ENCODE peak calls at places on chromosomes 5 and 9, in ten cellular contexts. One of them, this sample, is unnamed.

GRCh38 chr5:8641796-8642505 is 773.0 kb downstream of the MTRR start:
- DNase-seq in fibroblast of lung: no peak
- DNase-seq in WTC11: no peak
- DNase-seq in heart left ventricle: no peak
- DNase-seq in tibial nerve: no peak
- DNase-seq in sigmoid colon: no peak
- DNase-seq in uterus: no peak
- DNase-seq in HCT116: no peak
- DNase-seq in neural crest cell: no peak
- DNase-seq in Panc1: no peak
- DNase-seq in this sample: no peak

GRCh38 chr9:131621551-131622321 is 76.4 kb downstream of the PRRT1B start:
- DNase-seq in fibroblast of lung: no peak
- DNase-seq in WTC11: no peak
- DNase-seq in heart left ventricle: no peak
- DNase-seq in tibial nerve: no peak
- DNase-seq in sigmoid colon: no peak
- DNase-seq in uterus: no peak
- DNase-seq in HCT116: no peak
- DNase-seq in neural crest cell: no peak
- DNase-seq in Panc1: no peak
- DNase-seq in this sample: no peak

GRCh38 chr5:10202089-10202753 is 47.5 kb downstream of the ATPSCKMT start:
- DNase-seq in fibroblast of lung: no peak
- DNase-seq in WTC11: no peak
- DNase-seq in heart left ventricle: no peak
- DNase-seq in tibial nerve: no peak
- DNase-seq in sigmoid colon: no peak
- DNase-seq in uterus: no peak
- DNase-seq in HCT116: no peak
- DNase-seq in neural crest cell: no peak
- DNase-seq in Panc1: no peak
- DNase-seq in this sample: no peak

GRCh38 chr5:133383580-133383939 is 228.8 kb downstream of the FSTL4 start:
- DNase-seq in fibroblast of lung: no peak
- DNase-seq in WTC11: no peak
- DNase-seq in heart left ventricle: no peak
- DNase-seq in tibial nerve: no peak
- DNase-seq in sigmoid colon: peak
- DNase-seq in uterus: no peak
- DNase-seq in HCT116: no peak
- DNase-seq in neural crest cell: no peak
- DNase-seq in Panc1: no peak
- DNase-seq in this sample: no peak

GRCh38 chr9:3526903-3527652 is 1.3 kb upstream of the RFX3 start:
- DNase-seq in fibroblast of lung: no peak
- DNase-seq in WTC11: no peak
- DNase-seq in heart left ventricle: no peak
- DNase-seq in tibial nerve: no peak
- DNase-seq in sigmoid colon: no peak
- DNase-seq in uterus: peak
- DNase-seq in HCT116: peak
- DNase-seq in neural crest cell: no peak
- DNase-seq in Panc1: no peak
- DNase-seq in this sample: no peak

GRCh38 chr5:97745817-97746216 is 562.8 kb upstream of the RIOK2 start:
- DNase-seq in fibroblast of lung: no peak
- DNase-seq in WTC11: no peak
- DNase-seq in heart left ventricle: no peak
- DNase-seq in tibial nerve: no peak
- DNase-seq in sigmoid colon: no peak
- DNase-seq in uterus: no peak
- DNase-seq in HCT116: no peak
- DNase-seq in neural crest cell: no peak
- DNase-seq in Panc1: no peak
- DNase-seq in this sample: no peak

GRCh38 chr9:20243866-20244647 is 378.2 kb downstream of the MLLT3 start:
- DNase-seq in fibroblast of lung: no peak
- DNase-seq in WTC11: no peak
- DNase-seq in heart left ventricle: no peak
- DNase-seq in tibial nerve: no peak
- DNase-seq in sigmoid colon: no peak
- DNase-seq in uterus: no peak
- DNase-seq in HCT116: no peak
- DNase-seq in neural crest cell: no peak
- DNase-seq in Panc1: no peak
- DNase-seq in this sample: no peak

GRCh38 chr5:67319935-67320725 is 123.5 kb upstream of the CD180 start:
- DNase-seq in fibroblast of lung: no peak
- DNase-seq in WTC11: no peak
- DNase-seq in heart left ventricle: no peak
- DNase-seq in tibial nerve: no peak
- DNase-seq in sigmoid colon: no peak
- DNase-seq in uterus: no peak
- DNase-seq in HCT116: no peak
- DNase-seq in neural crest cell: no peak
- DNase-seq in Panc1: no peak
- DNase-seq in this sample: no peak

GRCh38 chr9:133113163-133113927 is 7.7 kb downstream of the RALGDS start:
- DNase-seq in fibroblast of lung: no peak
- DNase-seq in WTC11: no peak
- DNase-seq in heart left ventricle: peak
- DNase-seq in tibial nerve: no peak
- DNase-seq in sigmoid colon: peak
- DNase-seq in uterus: peak
- DNase-seq in HCT116: no peak
- DNase-seq in neural crest cell: no peak
- DNase-seq in Panc1: no peak
- DNase-seq in this sample: no peak

GRCh38 chr5:100787648-100788047 is 115.4 kb downstream of the ST8SIA4 start:
- DNase-seq in fibroblast of lung: no peak
- DNase-seq in WTC11: no peak
- DNase-seq in heart left ventricle: no peak
- DNase-seq in tibial nerve: no peak
- DNase-seq in sigmoid colon: no peak
- DNase-seq in uterus: no peak
- DNase-seq in HCT116: no peak
- DNase-seq in neural crest cell: no peak
- DNase-seq in Panc1: no peak
- DNase-seq in this sample: no peak

GRCh38 chr9:134165357-134166315 is 1.3 kb upstream of the RNU6ATAC start:
- DNase-seq in fibroblast of lung: peak
- DNase-seq in WTC11: no peak
- DNase-seq in heart left ventricle: peak
- DNase-seq in tibial nerve: no peak
- DNase-seq in sigmoid colon: no peak
- DNase-seq in uterus: peak
- DNase-seq in HCT116: peak
- DNase-seq in neural crest cell: peak
- DNase-seq in Panc1: no peak
- DNase-seq in this sample: peak

GRCh38 chr5:27406020-27406419 is 367.6 kb upstream of the CDH9 start:
- DNase-seq in fibroblast of lung: no peak
- DNase-seq in WTC11: no peak
- DNase-seq in heart left ventricle: no peak
- DNase-seq in tibial nerve: no peak
- DNase-seq in sigmoid colon: no peak
- DNase-seq in uterus: no peak
- DNase-seq in HCT116: no peak
- DNase-seq in neural crest cell: no peak
- DNase-seq in Panc1: no peak
- DNase-seq in this sample: no peak

GRCh38 chr9:79254900-79255651 is 316.7 kb upstream of the TLE4 start:
- DNase-seq in fibroblast of lung: peak
- DNase-seq in WTC11: peak
- DNase-seq in heart left ventricle: no peak
- DNase-seq in tibial nerve: no peak
- DNase-seq in sigmoid colon: no peak
- DNase-seq in uterus: no peak
- DNase-seq in HCT116: no peak
- DNase-seq in neural crest cell: no peak
- DNase-seq in Panc1: no peak
- DNase-seq in this sample: no peak
- TF ChIP-seq CTCF in fibroblast of lung: peak
- TF ChIP-seq CTCF in WTC11: no peak
- TF ChIP-seq CTCF in heart left ventricle: no peak
- TF ChIP-seq CTCF in tibial nerve: no peak
- TF ChIP-seq CTCF in sigmoid colon: no peak
- TF ChIP-seq CTCF in uterus: no peak
- TF ChIP-seq CTCF in HCT116: peak
- TF ChIP-seq CTCF in neural crest cell: peak
- TF ChIP-seq CTCF in Panc1: peak
- TF ChIP-seq CTCF in this sample: no peak

DNA sequence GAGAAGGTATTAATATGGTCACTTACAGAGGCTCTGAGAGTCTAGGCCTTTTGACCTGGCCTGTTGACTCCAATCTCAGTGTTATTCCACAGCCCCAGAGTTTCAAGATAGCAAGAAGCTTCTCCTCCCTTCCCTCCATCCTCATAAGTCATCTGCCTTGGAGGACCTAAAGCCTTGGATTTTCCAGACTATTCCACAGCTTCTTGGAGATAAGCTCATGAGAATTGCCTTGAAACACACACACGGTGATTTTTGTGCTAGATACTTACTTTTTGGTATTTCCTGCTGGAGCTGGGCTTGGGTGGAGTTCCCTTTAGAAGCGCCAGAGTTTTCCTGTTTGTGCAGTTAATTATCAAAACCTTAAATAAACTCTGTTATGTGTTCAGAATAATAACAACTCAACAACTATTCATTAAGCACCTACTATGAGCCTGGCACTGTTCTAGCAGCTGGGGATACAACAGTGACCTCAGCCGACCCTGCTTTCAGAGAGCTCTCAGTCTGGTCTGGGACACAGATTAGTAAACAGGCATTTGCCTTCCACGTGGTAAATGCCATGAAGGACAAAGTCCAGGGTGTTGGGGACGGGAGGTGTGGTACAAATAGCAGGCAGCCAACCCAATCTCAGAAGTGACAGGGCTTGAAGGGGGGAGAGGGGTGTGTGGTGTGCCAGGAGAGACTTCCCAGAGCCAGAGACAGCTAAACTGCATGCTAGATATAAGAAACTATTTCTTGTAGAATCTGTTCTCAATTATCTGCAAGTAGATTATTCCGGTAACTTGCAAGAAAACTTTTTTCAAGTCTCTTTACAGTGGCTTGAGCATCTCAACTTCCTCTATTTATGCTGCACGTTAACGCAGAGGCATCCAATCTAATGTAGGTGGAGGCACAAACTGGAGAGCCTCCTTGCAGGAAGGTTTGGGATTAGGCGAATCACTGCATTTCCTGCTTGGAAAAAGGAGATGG is 55.9 kb upstream of the KLF9 start:
- DNase-seq in fibroblast of lung: no peak
- DNase-seq in WTC11: no peak
- DNase-seq in heart left ventricle: peak
- DNase-seq in tibial nerve: no peak
- DNase-seq in sigmoid colon: no peak
- DNase-seq in uterus: no peak
- DNase-seq in HCT116: no peak
- DNase-seq in neural crest cell: no peak
- DNase-seq in Panc1: no peak
- DNase-seq in this sample: no peak
- TF ChIP-seq CTCF in fibroblast of lung: no peak
- TF ChIP-seq CTCF in WTC11: no peak
- TF ChIP-seq CTCF in heart left ventricle: no peak
- TF ChIP-seq CTCF in tibial nerve: no peak
- TF ChIP-seq CTCF in sigmoid colon: no peak
- TF ChIP-seq CTCF in uterus: no peak
- TF ChIP-seq CTCF in HCT116: no peak
- TF ChIP-seq CTCF in neural crest cell: no peak
- TF ChIP-seq CTCF in Panc1: no peak
- TF ChIP-seq CTCF in this sample: no peak

DNA sequence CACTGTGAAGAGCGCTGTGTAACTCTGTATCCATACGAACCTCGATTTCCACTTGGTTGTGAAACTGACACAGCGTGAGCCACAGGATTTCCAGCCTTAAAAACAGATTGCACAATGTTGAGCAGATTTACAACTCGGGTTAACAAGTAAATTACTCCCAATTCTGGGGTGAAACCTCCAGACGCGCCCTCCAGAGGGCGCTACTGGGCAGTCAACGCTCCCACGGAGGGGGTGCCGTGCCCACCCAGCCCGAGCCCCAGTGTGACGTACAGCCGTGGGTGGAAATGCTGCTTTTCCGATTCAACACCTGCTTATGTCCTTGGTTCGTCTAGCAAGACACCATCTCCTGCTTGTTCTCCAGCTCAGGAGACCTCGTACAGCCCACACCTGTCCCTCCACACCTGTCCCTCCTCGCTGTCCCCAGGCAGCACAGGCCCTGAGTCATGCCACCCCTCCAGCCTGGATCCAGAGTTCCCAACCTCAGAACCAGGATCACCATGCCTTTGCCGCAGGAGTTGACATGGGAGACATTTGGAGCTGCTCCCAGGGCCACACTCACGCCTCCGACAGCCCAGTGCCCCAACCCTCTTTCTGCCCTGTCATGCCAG is 34.4 kb upstream of the SLC6A3 start:
- DNase-seq in fibroblast of lung: peak
- DNase-seq in WTC11: peak
- DNase-seq in heart left ventricle: no peak
- DNase-seq in tibial nerve: no peak
- DNase-seq in sigmoid colon: no peak
- DNase-seq in uterus: peak
- DNase-seq in HCT116: no peak
- DNase-seq in neural crest cell: peak
- DNase-seq in Panc1: no peak
- DNase-seq in this sample: peak
- TF ChIP-seq CTCF in fibroblast of lung: peak
- TF ChIP-seq CTCF in WTC11: peak
- TF ChIP-seq CTCF in heart left ventricle: peak
- TF ChIP-seq CTCF in tibial nerve: peak
- TF ChIP-seq CTCF in sigmoid colon: no peak
- TF ChIP-seq CTCF in uterus: peak
- TF ChIP-seq CTCF in HCT116: peak
- TF ChIP-seq CTCF in neural crest cell: peak
- TF ChIP-seq CTCF in Panc1: peak
- TF ChIP-seq CTCF in this sample: peak

GRCh38 chr5:399296-400281 is 43.4 kb upstream of the EXOC3 start:
- DNase-seq in fibroblast of lung: peak
- DNase-seq in WTC11: peak
- DNase-seq in heart left ventricle: peak
- DNase-seq in tibial nerve: peak
- DNase-seq in sigmoid colon: peak
- DNase-seq in uterus: peak
- DNase-seq in HCT116: peak
- DNase-seq in neural crest cell: peak
- DNase-seq in Panc1: no peak
- DNase-seq in this sample: peak
- TF ChIP-seq CTCF in fibroblast of lung: no peak
- TF ChIP-seq CTCF in WTC11: no peak
- TF ChIP-seq CTCF in heart left ventricle: no peak
- TF ChIP-seq CTCF in tibial nerve: no peak
- TF ChIP-seq CTCF in sigmoid colon: no peak
- TF ChIP-seq CTCF in uterus: no peak
- TF ChIP-seq CTCF in HCT116: peak
- TF ChIP-seq CTCF in neural crest cell: no peak
- TF ChIP-seq CTCF in Panc1: no peak
- TF ChIP-seq CTCF in this sample: no peak

This sample was measured in ovary.